ENCODE peak calls at places on chromosomes 13 and 19, in seven cellular contexts. K is vagina, B is breast epithelium, D is keratinocyte, X is thoracic aorta, E is heart right ventricle, T is upper lobe of right lung. V is an unnamed sample.

GRCh38 chr19:8655340-8655709 is 24.9 kb downstream of the NFILZ start:
- DNase-seq in B (no peak), T (peak; percentile 51), K (no peak), X (no peak), E (no peak), D (no peak), V (no peak)

GRCh38 chr19:35639321-35639639 is 2.3 kb upstream of the ETV2 start:
- DNase-seq in E (no peak), K (peak; percentile 64), B (no peak), D (no peak), T (no peak), X (no peak), V (no peak)

GRCh38 chr19:39347332-39348227 is 5.4 kb downstream of the SAMD4B start:
- DNase-seq in X (no peak), D (no peak), K (no peak), T (no peak), E (no peak), B (no peak), V (no peak)

GRCh38 chr19:51020988-51021651 is 1.6 kb upstream of the KLK10 start:
- DNase-seq in X (no peak), E (peak; percentile 13), T (no peak), B (peak; percentile 48), D (no peak), K (no peak), V (no peak)

GRCh38 chr19:15378529-15379082 is 981 bp downstream of the AKAP8 start:
- DNase-seq in D (no peak), T (peak; percentile 79), X (no peak), K (no peak), E (no peak), B (peak; percentile 43), V (no peak)

GRCh38 chr13:43908156-43909126 is 28.7 kb downstream of the LACC1 start:
- DNase-seq in D (no peak), T (no peak), B (no peak), E (no peak), K (no peak), X (no peak), V (no peak)

GRCh38 chr19:15253513-15253912 is 21.3 kb upstream of the EPHX3 start:
- DNase-seq in B (no peak), E (no peak), K (no peak), D (no peak), T (no peak), X (no peak), V (no peak)

GRCh38 chr13:86581711-86582110 is 782.5 kb upstream of the SLITRK6 start:
- DNase-seq in X (no peak), T (no peak), D (no peak), K (no peak), E (no peak), B (no peak), V (no peak)

GRCh38 chr19:13260883-13261653 is 110.9 kb downstream of the IER2 start:
- DNase-seq in D (peak; percentile 46), B (peak; percentile 22), E (no peak), X (no peak), T (no peak), K (no peak), V (peak; percentile 73)

GRCh38 chr19:51407631-51408131 is 9.8 kb downstream of the SIGLEC10 start:
- DNase-seq in K (no peak), E (no peak), X (no peak), T (no peak), D (no peak), B (no peak), V (no peak)

GRCh38 chr19:41957161-41957837 is 1.8 kb downstream of the RABAC1 start:
- DNase-seq in X (no peak), E (no peak), D (no peak), B (no peak), K (no peak), T (no peak), V (no peak)

GRCh38 chr13:78376033-78376432 is 227.3 kb downstream of the POU4F1 start:
- DNase-seq in E (no peak), D (no peak), K (no peak), T (no peak), B (no peak), X (no peak), V (no peak)

GRCh38 chr13:33751151-33751550 is 66.8 kb upstream of the RFC3 start:
- DNase-seq in K (no peak), X (no peak), B (no peak), D (no peak), E (no peak), T (no peak), V (no peak)

GRCh38 chr19:36266375-36266961 is 51.6 kb downstream of the ZNF146 start:
- DNase-seq in B (no peak), E (peak; percentile 66), X (no peak), T (no peak), K (no peak), D (no peak), V (no peak)

GRCh38 chr19:1941146-1942077 is at the start of gene CSNK1G2:
- DNase-seq in E (no peak), T (peak; percentile 78), X (no peak), K (no peak), D (no peak), B (peak; percentile 41), V (no peak)
- TF ChIP-seq CTCF in E (no peak), T (no peak), X (no peak), K (no peak), D (peak; percentile 46), B (no peak), V (no peak)

DNA sequence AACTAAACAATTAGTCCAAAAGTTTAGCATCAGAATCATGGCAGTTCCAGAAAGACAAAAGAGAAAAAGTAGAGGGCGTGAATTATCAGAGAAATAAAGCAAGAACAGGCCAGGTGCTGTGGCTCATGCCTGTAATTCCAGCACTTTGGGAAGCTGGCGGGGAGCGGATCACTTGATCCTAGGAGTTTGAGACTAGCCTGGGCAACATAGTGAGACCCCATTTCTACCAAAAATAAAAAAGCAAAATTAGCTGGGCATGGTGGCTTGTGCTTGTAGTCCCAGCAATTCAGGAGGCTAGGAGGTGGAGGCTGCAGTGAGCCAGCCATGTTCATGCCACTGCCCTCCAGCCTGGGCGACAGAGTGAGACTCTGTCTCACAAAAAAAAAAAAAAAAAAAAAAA is 18.4 kb downstream of the ARL11 start:
- DNase-seq in B (no peak), T (no peak), K (no peak), E (no peak), X (no peak), D (no peak), V (no peak)
- H3K4me3 ChIP-seq in B (no peak overlapping the region), T (no peak overlapping the region), K (no peak overlapping the region), E (no peak overlapping the region), X (no peak overlapping the region), D (no peak overlapping the region), V (no peak overlapping the region)

GRCh38 chr13:102569488-102569887 is 27.3 kb upstream of the TPP2 start:
- DNase-seq in K (no peak), E (no peak), D (no peak), B (no peak), X (no peak), T (no peak), V (peak; percentile 50)
- H3K27me3 ChIP-seq in K (no peaks in the 10 kb centered on the region), E (peaks cover 4% of the 10 kb centered on the region), D (peaks cover 5% of the 10 kb centered on the region), B (no peaks in the 10 kb centered on the region), X (peaks cover 4% of the 10 kb centered on the region), T (no peaks in the 10 kb centered on the region), V (peaks cover 8% of the 10 kb centered on the region)

DNA sequence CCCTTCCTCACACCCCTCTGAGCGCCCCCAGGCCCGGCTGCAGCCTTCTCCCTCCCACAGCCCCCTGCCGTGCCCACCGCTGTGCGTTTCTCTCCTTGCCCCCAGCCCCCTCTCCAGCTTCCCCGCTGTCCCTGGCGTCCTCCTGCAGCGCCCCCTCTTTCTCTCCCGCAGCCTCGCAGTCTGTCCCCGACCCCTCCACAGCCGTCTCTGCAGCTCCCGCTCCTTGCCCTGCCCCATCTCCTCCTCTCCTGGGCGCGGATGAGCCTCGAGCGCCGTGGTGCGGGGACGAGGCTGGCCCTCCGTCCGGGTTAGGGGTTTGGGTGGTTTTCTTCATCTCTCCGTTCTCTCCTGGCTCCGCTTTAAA is 1.1 kb downstream of the KMT5C start:
- DNase-seq in K (no peak), X (no peak), B (peak; percentile 30), D (no peak), T (no peak), E (no peak), V (no peak)
- TF ChIP-seq CTCF in K (no peak), X (no peak), B (no peak), D (peak; percentile 36), T (no peak), E (no peak), V (peak; percentile 39)

GRCh38 chr13:47170971-47171370 is 274.1 kb upstream of the HTR2A start:
- DNase-seq in X (no peak), K (no peak), T (no peak), E (no peak), D (no peak), B (no peak), V (no peak)

GRCh38 chr13:47178090-47178950 is 281.5 kb upstream of the HTR2A start:
- DNase-seq in E (no peak), X (no peak), T (no peak), K (no peak), B (no peak), D (no peak), V (no peak)

GRCh38 chr13:47179321-47179720 is 282.5 kb upstream of the HTR2A start:
- DNase-seq in K (no peak), B (no peak), E (no peak), X (no peak), T (no peak), D (no peak), V (no peak)

GRCh38 chr13:47175172-47175806 is 278.4 kb upstream of the HTR2A start:
- DNase-seq in X (no peak), K (no peak), T (no peak), D (peak; percentile 7), E (no peak), B (no peak), V (peak; percentile 62)
- H3K4me3 ChIP-seq in X (no peak overlapping the region), K (no peak overlapping the region), T (no peak overlapping the region), D (no peak overlapping the region), E (no peak overlapping the region), B (no peak overlapping the region), V (no peak overlapping the region)